ENCODE peak calls at places on chromosomes 1 and 21, in seven cellular contexts. One of them, this sample, is unnamed. For H3K9me3, the result is how much of the 10 kb centered on the place peaks cover.

GRCh38 chr1:10431065-10431730 is 965 bp downstream of the CENPS start:
- DNase-seq in cardiac muscle cell: peak
- DNase-seq in H1: no peak
- DNase-seq in left lung: no peak
- DNase-seq in right cardiac atrium: no peak
- DNase-seq in neuronal stem cell: no peak
- DNase-seq in tibial nerve: no peak
- DNase-seq in this sample: no peak

GRCh38 chr1:52549267-52549666 is 3.6 kb downstream of the TUT4 start:
- DNase-seq in cardiac muscle cell: no peak
- DNase-seq in H1: no peak
- DNase-seq in left lung: no peak
- DNase-seq in right cardiac atrium: no peak
- DNase-seq in neuronal stem cell: no peak
- DNase-seq in tibial nerve: no peak
- DNase-seq in this sample: no peak

GRCh38 chr1:48869116-48869893 is 92.6 kb upstream of the BEND5 start:
- DNase-seq in cardiac muscle cell: no peak
- DNase-seq in H1: no peak
- DNase-seq in left lung: no peak
- DNase-seq in right cardiac atrium: no peak
- DNase-seq in neuronal stem cell: no peak
- DNase-seq in tibial nerve: no peak
- DNase-seq in this sample: no peak

GRCh38 chr21:46181436-46181835 is 2.8 kb downstream of the SPATC1L start:
- DNase-seq in cardiac muscle cell: no peak
- DNase-seq in H1: no peak
- DNase-seq in left lung: no peak
- DNase-seq in right cardiac atrium: peak
- DNase-seq in neuronal stem cell: no peak
- DNase-seq in tibial nerve: no peak
- DNase-seq in this sample: no peak

GRCh38 chr1:116565222-116565621 is 5.6 kb downstream of the CD58 start:
- DNase-seq in cardiac muscle cell: no peak
- DNase-seq in H1: no peak
- DNase-seq in left lung: no peak
- DNase-seq in right cardiac atrium: no peak
- DNase-seq in neuronal stem cell: no peak
- DNase-seq in tibial nerve: no peak
- DNase-seq in this sample: no peak

GRCh38 chr1:242205622-242206489 is 207.0 kb upstream of the MAP1LC3C start:
- DNase-seq in cardiac muscle cell: no peak
- DNase-seq in H1: no peak
- DNase-seq in left lung: no peak
- DNase-seq in right cardiac atrium: no peak
- DNase-seq in neuronal stem cell: no peak
- DNase-seq in tibial nerve: no peak
- DNase-seq in this sample: no peak

GRCh38 chr1:222095606-222096475 is 354.0 kb upstream of the DUSP10 start:
- DNase-seq in cardiac muscle cell: no peak
- DNase-seq in H1: peak
- DNase-seq in left lung: no peak
- DNase-seq in right cardiac atrium: peak
- DNase-seq in neuronal stem cell: peak
- DNase-seq in tibial nerve: no peak
- DNase-seq in this sample: no peak

GRCh38 chr1:212565571-212566305 is 42.8 kb upstream of the ATF3 start:
- DNase-seq in cardiac muscle cell: no peak
- DNase-seq in H1: no peak
- DNase-seq in left lung: no peak
- DNase-seq in right cardiac atrium: no peak
- DNase-seq in neuronal stem cell: no peak
- DNase-seq in tibial nerve: no peak
- DNase-seq in this sample: no peak

DNA sequence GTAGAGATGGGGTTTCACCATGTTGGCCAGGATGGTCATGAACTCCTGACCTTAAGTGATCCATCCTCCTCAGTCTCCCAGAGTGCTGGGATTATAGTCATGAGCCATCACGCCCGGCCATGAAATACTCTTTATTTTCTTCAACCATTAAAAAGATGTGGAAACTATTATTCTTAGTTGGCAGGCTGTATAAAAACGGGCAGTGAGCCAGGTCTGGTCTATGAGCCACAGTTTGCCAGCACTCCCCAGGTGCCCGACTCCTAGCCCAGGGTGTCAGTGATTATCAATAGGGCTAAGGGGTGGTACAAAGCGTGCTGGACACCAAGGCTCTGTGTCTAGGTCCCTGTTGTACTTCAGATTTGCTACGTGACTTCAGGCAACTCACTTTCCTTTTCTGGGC is 3.7 kb upstream of the TMEM61 start:
- DNase-seq in cardiac muscle cell: no peak
- DNase-seq in H1: no peak
- DNase-seq in left lung: no peak
- DNase-seq in right cardiac atrium: no peak
- DNase-seq in neuronal stem cell: no peak
- DNase-seq in tibial nerve: no peak
- DNase-seq in this sample: peak
- H3K9me3 ChIP-seq in cardiac muscle cell: under half
- H3K9me3 ChIP-seq in H1: under half
- H3K9me3 ChIP-seq in left lung: under half
- H3K9me3 ChIP-seq in right cardiac atrium: under half
- H3K9me3 ChIP-seq in neuronal stem cell: under half
- H3K9me3 ChIP-seq in tibial nerve: under half
- H3K9me3 ChIP-seq in this sample: under half

DNA sequence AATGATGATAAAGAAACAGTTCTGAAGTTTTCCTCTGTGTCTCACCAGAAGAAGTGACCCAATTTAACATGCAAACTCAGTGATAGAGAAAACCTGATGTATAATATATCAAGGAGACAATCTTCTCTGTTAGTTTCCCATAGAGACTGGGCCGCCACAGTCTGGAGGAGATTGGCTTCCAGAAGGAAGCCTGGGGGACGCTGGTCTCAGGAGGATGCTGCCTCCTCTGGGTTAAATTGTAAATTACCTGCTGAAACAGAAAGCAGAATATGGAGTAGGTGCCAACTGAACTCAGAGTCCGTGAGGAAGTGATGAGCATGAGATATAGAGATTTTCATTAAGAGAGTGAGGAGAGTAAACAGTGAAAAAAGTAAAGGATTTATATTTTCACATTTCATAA is 15.8 kb downstream of the OR14I1 start:
- DNase-seq in cardiac muscle cell: no peak
- DNase-seq in H1: no peak
- DNase-seq in left lung: no peak
- DNase-seq in right cardiac atrium: no peak
- DNase-seq in neuronal stem cell: no peak
- DNase-seq in tibial nerve: no peak
- DNase-seq in this sample: no peak
- H3K9me3 ChIP-seq in cardiac muscle cell: under half
- H3K9me3 ChIP-seq in H1: under half
- H3K9me3 ChIP-seq in left lung: under half
- H3K9me3 ChIP-seq in right cardiac atrium: under half
- H3K9me3 ChIP-seq in neuronal stem cell: under half
- H3K9me3 ChIP-seq in tibial nerve: under half
- H3K9me3 ChIP-seq in this sample: under half

GRCh38 chr1:76622774-76623173 is 244.5 kb upstream of the ST6GALNAC5 start:
- DNase-seq in cardiac muscle cell: no peak
- DNase-seq in H1: no peak
- DNase-seq in left lung: no peak
- DNase-seq in right cardiac atrium: no peak
- DNase-seq in neuronal stem cell: no peak
- DNase-seq in tibial nerve: no peak
- DNase-seq in this sample: no peak

GRCh38 chr1:76625887-76626286 is 241.4 kb upstream of the ST6GALNAC5 start:
- DNase-seq in cardiac muscle cell: no peak
- DNase-seq in H1: no peak
- DNase-seq in left lung: no peak
- DNase-seq in right cardiac atrium: no peak
- DNase-seq in neuronal stem cell: no peak
- DNase-seq in tibial nerve: no peak
- DNase-seq in this sample: no peak

DNA sequence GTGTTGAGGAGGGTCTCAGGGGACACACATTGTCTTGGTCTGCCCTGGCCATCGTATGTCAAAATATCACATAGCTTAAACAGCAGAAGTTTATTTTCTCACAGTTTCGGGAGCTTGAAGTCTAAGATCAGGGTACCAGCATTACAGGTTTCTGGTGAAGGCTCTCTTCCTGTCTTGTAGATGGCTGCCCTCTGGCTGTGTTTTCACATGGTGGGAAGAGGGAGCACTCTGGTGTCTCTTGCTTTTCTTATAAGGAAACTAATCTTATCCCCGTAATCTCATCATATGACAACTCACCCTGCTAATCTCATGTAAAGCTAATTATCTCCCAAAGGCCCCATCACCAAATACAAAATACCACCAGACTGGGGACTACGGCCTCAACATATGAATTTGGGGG is 246.9 kb upstream of the ST6GALNAC5 start:
- DNase-seq in cardiac muscle cell: no peak
- DNase-seq in H1: no peak
- DNase-seq in left lung: no peak
- DNase-seq in right cardiac atrium: no peak
- DNase-seq in neuronal stem cell: no peak
- DNase-seq in tibial nerve: no peak
- DNase-seq in this sample: no peak
- H3K9me3 ChIP-seq in cardiac muscle cell: under half
- H3K9me3 ChIP-seq in H1: under half
- H3K9me3 ChIP-seq in left lung: under half
- H3K9me3 ChIP-seq in right cardiac atrium: under half
- H3K9me3 ChIP-seq in neuronal stem cell: under half
- H3K9me3 ChIP-seq in tibial nerve: under half
- H3K9me3 ChIP-seq in this sample: under half

DNA sequence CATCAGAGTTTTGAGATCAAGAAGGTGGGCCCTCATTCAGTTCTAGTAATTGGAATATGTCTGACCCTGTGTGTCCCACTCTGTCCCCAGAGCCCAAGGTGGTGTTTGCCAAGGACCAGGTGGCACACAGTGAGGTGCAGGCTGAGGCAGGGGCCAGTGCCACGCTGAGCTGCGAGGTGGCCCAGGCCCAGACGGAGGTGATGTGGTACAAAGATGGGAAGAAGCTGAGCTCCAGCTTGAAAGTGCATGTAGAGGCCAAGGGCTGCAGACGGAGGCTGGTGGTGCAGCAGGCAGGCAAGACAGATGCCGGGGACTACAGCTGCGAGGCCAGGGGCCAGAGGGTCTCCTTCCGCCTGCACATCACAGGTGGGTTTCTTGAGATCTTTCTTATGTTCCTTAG is 35.2 kb downstream of the OBSCN start:
- DNase-seq in cardiac muscle cell: no peak
- DNase-seq in H1: no peak
- DNase-seq in left lung: no peak
- DNase-seq in right cardiac atrium: no peak
- DNase-seq in neuronal stem cell: no peak
- DNase-seq in tibial nerve: no peak
- DNase-seq in this sample: no peak
- H3K9me3 ChIP-seq in cardiac muscle cell: under half
- H3K9me3 ChIP-seq in H1: half or more
- H3K9me3 ChIP-seq in left lung: half or more
- H3K9me3 ChIP-seq in right cardiac atrium: under half
- H3K9me3 ChIP-seq in neuronal stem cell: half or more
- H3K9me3 ChIP-seq in tibial nerve: under half
- H3K9me3 ChIP-seq in this sample: under half

GRCh38 chr1:46769028-46769740 is 29.7 kb upstream of the CYP4B1 start:
- DNase-seq in cardiac muscle cell: no peak
- DNase-seq in H1: no peak
- DNase-seq in left lung: no peak
- DNase-seq in right cardiac atrium: no peak
- DNase-seq in neuronal stem cell: no peak
- DNase-seq in tibial nerve: no peak
- DNase-seq in this sample: no peak

GRCh38 chr1:46767649-46768282 is 31.1 kb upstream of the CYP4B1 start:
- DNase-seq in cardiac muscle cell: peak
- DNase-seq in H1: no peak
- DNase-seq in left lung: peak
- DNase-seq in right cardiac atrium: no peak
- DNase-seq in neuronal stem cell: no peak
- DNase-seq in tibial nerve: no peak
- DNase-seq in this sample: no peak

GRCh38 chr1:46768445-46768844 is 30.4 kb upstream of the CYP4B1 start:
- DNase-seq in cardiac muscle cell: no peak
- DNase-seq in H1: no peak
- DNase-seq in left lung: no peak
- DNase-seq in right cardiac atrium: no peak
- DNase-seq in neuronal stem cell: no peak
- DNase-seq in tibial nerve: no peak
- DNase-seq in this sample: no peak

GRCh38 chr1:46772571-46772970 is 26.3 kb upstream of the CYP4B1 start:
- DNase-seq in cardiac muscle cell: no peak
- DNase-seq in H1: no peak
- DNase-seq in left lung: no peak
- DNase-seq in right cardiac atrium: peak
- DNase-seq in neuronal stem cell: no peak
- DNase-seq in tibial nerve: no peak
- DNase-seq in this sample: no peak

GRCh38 chr1:46770541-46770940 is 28.3 kb upstream of the CYP4B1 start:
- DNase-seq in cardiac muscle cell: no peak
- DNase-seq in H1: no peak
- DNase-seq in left lung: no peak
- DNase-seq in right cardiac atrium: no peak
- DNase-seq in neuronal stem cell: no peak
- DNase-seq in tibial nerve: no peak
- DNase-seq in this sample: no peak
- H3K9me3 ChIP-seq in cardiac muscle cell: under half
- H3K9me3 ChIP-seq in H1: under half
- H3K9me3 ChIP-seq in left lung: half or more
- H3K9me3 ChIP-seq in right cardiac atrium: under half
- H3K9me3 ChIP-seq in neuronal stem cell: under half
- H3K9me3 ChIP-seq in tibial nerve: under half
- H3K9me3 ChIP-seq in this sample: under half

DNA sequence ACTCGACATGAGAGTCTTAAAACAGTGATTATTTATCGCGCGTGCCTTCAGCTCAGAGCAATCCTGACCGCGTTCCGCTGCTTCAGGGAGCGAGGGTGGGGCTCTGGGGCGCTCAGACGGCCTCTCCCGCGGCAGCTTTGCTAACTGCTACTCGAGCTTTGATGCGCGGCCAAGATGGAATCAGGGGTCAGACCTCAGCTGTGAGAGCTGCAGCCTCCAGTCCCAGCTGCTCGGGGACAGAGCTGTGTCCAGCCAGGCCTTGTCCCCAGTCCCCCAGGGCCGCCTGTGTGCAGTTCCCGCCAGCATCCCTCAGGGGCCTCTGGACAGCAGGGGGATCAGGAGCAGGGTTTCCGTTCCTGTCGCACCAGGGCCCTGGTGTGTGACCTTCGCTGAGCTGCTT is 104.6 kb upstream of the TTC34 start:
- DNase-seq in cardiac muscle cell: no peak
- DNase-seq in H1: no peak
- DNase-seq in left lung: no peak
- DNase-seq in right cardiac atrium: no peak
- DNase-seq in neuronal stem cell: no peak
- DNase-seq in tibial nerve: no peak
- DNase-seq in this sample: no peak
- H3K9me3 ChIP-seq in cardiac muscle cell: under half
- H3K9me3 ChIP-seq in H1: half or more
- H3K9me3 ChIP-seq in left lung: under half
- H3K9me3 ChIP-seq in right cardiac atrium: under half
- H3K9me3 ChIP-seq in neuronal stem cell: under half
- H3K9me3 ChIP-seq in tibial nerve: under half
- H3K9me3 ChIP-seq in this sample: under half

DNA sequence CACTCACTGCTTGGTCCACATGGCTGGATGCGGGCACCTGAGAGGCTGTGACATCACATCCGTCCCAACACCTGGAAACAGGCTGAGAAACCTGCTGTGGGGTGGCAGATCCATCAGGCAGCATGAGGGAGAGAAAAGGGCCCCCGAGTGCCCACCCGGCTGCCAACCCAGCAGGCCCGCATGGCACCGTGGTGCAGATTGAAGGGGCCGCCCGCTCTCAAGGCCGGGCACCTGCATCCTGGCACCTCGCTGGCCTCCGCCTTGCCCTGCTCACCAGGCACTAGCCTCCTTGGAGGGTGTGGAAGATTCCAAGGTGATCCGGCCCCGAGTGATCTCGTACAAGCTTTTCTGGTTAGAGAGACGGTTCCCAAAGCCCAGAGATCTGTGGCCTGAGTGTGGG is 110.5 kb downstream of the PRDM16 start:
- DNase-seq in cardiac muscle cell: no peak
- DNase-seq in H1: no peak
- DNase-seq in left lung: no peak
- DNase-seq in right cardiac atrium: peak
- DNase-seq in neuronal stem cell: no peak
- DNase-seq in tibial nerve: no peak
- DNase-seq in this sample: no peak
- H3K9me3 ChIP-seq in cardiac muscle cell: under half
- H3K9me3 ChIP-seq in H1: under half
- H3K9me3 ChIP-seq in left lung: under half
- H3K9me3 ChIP-seq in right cardiac atrium: under half
- H3K9me3 ChIP-seq in neuronal stem cell: under half
- H3K9me3 ChIP-seq in tibial nerve: under half
- H3K9me3 ChIP-seq in this sample: under half